ENCODE peak calls at places on chromosomes 1 and 21, in seven cellular contexts. B, M, C, X, Q, W and J are unnamed samples.

GRCh38 chr1:42340898-42341297 is 5.9 kb upstream of the FOXJ3 start:
- DNase-seq in M (no peak), W (no peak), X (no peak), B (no peak), Q (no peak), C (no peak), J (no peak)

GRCh38 chr1:224802596-224802995 is 126.9 kb upstream of the DNAH14 start:
- DNase-seq in X (no peak), B (no peak), M (no peak), C (no peak), Q (no peak), W (no peak), J (no peak)

GRCh38 chr21:41143596-41144325 is 24.2 kb upstream of the BACE2 start:
- DNase-seq in X (no peak), Q (no peak), C (no peak), B (no peak), M (no peak), W (no peak), J (no peak)

GRCh38 chr1:53094533-53094919 is 32.5 kb downstream of the PODN start:
- DNase-seq in Q (no peak), B (no peak), X (no peak), W (no peak), C (no peak), M (no peak), J (no peak)

GRCh38 chr1:107678993-107679392 is 286.0 kb downstream of the VAV3 start:
- DNase-seq in X (no peak), B (no peak), M (no peak), Q (no peak), C (no peak), W (no peak), J (no peak)

GRCh38 chr1:53074313-53075154 is 12.5 kb downstream of the PODN start:
- DNase-seq in B (no peak), W (no peak), M (no peak), X (no peak), C (no peak), Q (no peak), J (no peak)

GRCh38 chr1:31624354-31625179 is 7.1 kb downstream of the HCRTR1 start:
- DNase-seq in Q (no peak), X (no peak), B (peak; percentile 20), W (no peak), M (no peak), C (no peak), J (no peak)

GRCh38 chr1:201443747-201444146 is 22.2 kb upstream of the TNNI1 start:
- DNase-seq in M (no peak), Q (no peak), W (no peak), C (no peak), X (no peak), B (no peak), J (no peak)

GRCh38 chr1:7410156-7410555 is 360.9 kb upstream of the VAMP3 start:
- DNase-seq in Q (no peak), M (no peak), B (no peak), C (no peak), W (no peak), X (no peak), J (no peak)

GRCh38 chr1:8674912-8675311 is 142.5 kb downstream of the RERE start:
- DNase-seq in M (peak; percentile 37), Q (no peak), B (no peak), W (no peak), C (no peak), X (no peak), J (no peak)

GRCh38 chr1:151533870-151534269 is 6.2 kb upstream of the TUFT1 start:
- DNase-seq in Q (no peak), W (no peak), C (no peak), M (no peak), B (no peak), X (no peak), J (no peak)

GRCh38 chr1:204154525-204155255 is 2.8 kb upstream of the ETNK2 start:
- DNase-seq in M (no peak), C (no peak), B (no peak), Q (no peak), W (no peak), X (no peak), J (no peak)

GRCh38 chr1:207499573-207499972 is 3.6 kb downstream of the CR1 start:
- DNase-seq in M (peak; percentile 67), C (peak; percentile 56), Q (peak; percentile 14), W (peak; percentile 66), X (peak; percentile 25), B (peak; percentile 93), J (peak; percentile 10)

GRCh38 chr1:9129391-9130041 is 614 bp upstream of the GPR157 start:
- DNase-seq in Q (peak; percentile 74), B (peak; percentile 89), W (peak; percentile 88), X (no peak), M (peak; percentile 75), C (peak; percentile 82), J (no peak)

GRCh38 chr1:56934400-56935080 is 31.3 kb downstream of the C8B start:
- DNase-seq in M (no peak), W (no peak), B (no peak), X (peak; percentile 91), C (no peak), Q (no peak), J (no peak)

GRCh38 chr1:245997471-245998258 is 509.4 kb downstream of the SMYD3 start:
- DNase-seq in C (no peak), M (peak; percentile 88), X (no peak), W (peak; percentile 34), B (no peak), Q (no peak), J (no peak)

GRCh38 chr1:207798847-207799246 is 47.0 kb downstream of the CD46 start:
- DNase-seq in M (no peak), B (peak; percentile 50), W (no peak), C (no peak), X (no peak), Q (peak; percentile 12), J (no peak)

GRCh38 chr1:113930499-113931161 is 1.5 kb downstream of the HIPK1 start:
- DNase-seq in B (peak; percentile 82), X (no peak), W (no peak), C (peak; percentile 60), M (peak; percentile 87), Q (no peak), J (no peak)

GRCh38 chr1:58881471-58881994 is 97.7 kb upstream of the JUN start:
- DNase-seq in W (no peak), B (peak; percentile 15), X (peak; percentile 50), M (peak; percentile 97), C (no peak), Q (peak; percentile 34), J (no peak)

GRCh38 chr1:198892065-198892464 is 253.2 kb downstream of the PTPRC start:
- DNase-seq in W (peak; percentile 58), M (peak; percentile 41), Q (no peak), C (no peak), X (no peak), B (no peak), J (no peak)

GRCh38 chr1:10651793-10652192 is 144.7 kb downstream of the CASZ1 start:
- DNase-seq in C (no peak), X (no peak), M (peak; percentile 17), Q (no peak), W (no peak), B (no peak), J (no peak)

GRCh38 chr1:172382949-172383348 is 37.5 kb upstream of the C1orf105 start:
- DNase-seq in M (no peak), C (no peak), Q (no peak), B (no peak), X (no peak), W (no peak), J (no peak)

GRCh38 chr1:178487070-178487615 is 9.6 kb downstream of the CLEC20A start:
- DNase-seq in M (no peak), Q (no peak), B (no peak), X (no peak), W (no peak), C (no peak), J (no peak)

GRCh38 chr1:23103001-23103879 is 65.4 kb downstream of the LUZP1 start:
- DNase-seq in C (no peak), X (no peak), B (peak; percentile 67), Q (no peak), W (no peak), M (no peak), J (no peak)